ENCODE peak calls at places on chromosome 13, in five cellular contexts. One of them, this sample, is unnamed.

GRCh38 chr13:112447761-112448603 is 71.8 kb downstream of the SPACA7 start:
- DNase-seq in cardiac muscle cell: no peak
- DNase-seq in heart left ventricle: no peak
- DNase-seq in CD4-positive, alpha-beta T cell: no peak
- DNase-seq in fibroblast of mammary gland: no peak
- DNase-seq in this sample: no peak

GRCh38 chr13:74930402-74931165 is 551.4 kb downstream of the TBC1D4 start:
- DNase-seq in CD4-positive, alpha-beta T cell: no peak
- DNase-seq in heart left ventricle: no peak
- DNase-seq in cardiac muscle cell: no peak
- DNase-seq in fibroblast of mammary gland: peak
- DNase-seq in this sample: no peak

GRCh38 chr13:24097667-24098066 is 62.9 kb upstream of the SPATA13 start:
- DNase-seq in CD4-positive, alpha-beta T cell: no peak
- DNase-seq in fibroblast of mammary gland: no peak
- DNase-seq in cardiac muscle cell: no peak
- DNase-seq in heart left ventricle: no peak
- DNase-seq in this sample: no peak

GRCh38 chr13:33015791-33016323 is 366 bp upstream of the KL start:
- DNase-seq in fibroblast of mammary gland: no peak
- DNase-seq in CD4-positive, alpha-beta T cell: no peak
- DNase-seq in heart left ventricle: peak
- DNase-seq in cardiac muscle cell: no peak
- DNase-seq in this sample: no peak

GRCh38 chr13:101880581-101880980 is 428.1 kb downstream of the ITGBL1 start:
- DNase-seq in cardiac muscle cell: no peak
- DNase-seq in fibroblast of mammary gland: no peak
- DNase-seq in CD4-positive, alpha-beta T cell: no peak
- DNase-seq in heart left ventricle: no peak
- DNase-seq in this sample: no peak

GRCh38 chr13:60427285-60427684 is 30.3 kb downstream of the TDRD3 start:
- DNase-seq in CD4-positive, alpha-beta T cell: no peak
- DNase-seq in cardiac muscle cell: no peak
- DNase-seq in heart left ventricle: no peak
- DNase-seq in fibroblast of mammary gland: no peak
- DNase-seq in this sample: no peak

GRCh38 chr13:103539265-103539664 is 473.0 kb upstream of the SLC10A2 start:
- DNase-seq in fibroblast of mammary gland: no peak
- DNase-seq in heart left ventricle: peak
- DNase-seq in cardiac muscle cell: no peak
- DNase-seq in CD4-positive, alpha-beta T cell: no peak
- DNase-seq in this sample: peak

GRCh38 chr13:75847588-75847987 is 211.5 kb downstream of the LMO7 start:
- DNase-seq in CD4-positive, alpha-beta T cell: no peak
- DNase-seq in cardiac muscle cell: no peak
- DNase-seq in fibroblast of mammary gland: no peak
- DNase-seq in heart left ventricle: no peak
- DNase-seq in this sample: no peak

GRCh38 chr13:80448725-80449124 is 107.8 kb upstream of the SPRY2 start:
- DNase-seq in CD4-positive, alpha-beta T cell: no peak
- DNase-seq in heart left ventricle: no peak
- DNase-seq in cardiac muscle cell: no peak
- DNase-seq in fibroblast of mammary gland: no peak
- DNase-seq in this sample: no peak

GRCh38 chr13:102002271-102002670 is 399.6 kb downstream of the FGF14 start:
- DNase-seq in CD4-positive, alpha-beta T cell: no peak
- DNase-seq in fibroblast of mammary gland: peak
- DNase-seq in cardiac muscle cell: no peak
- DNase-seq in heart left ventricle: no peak
- DNase-seq in this sample: no peak

GRCh38 chr13:34462843-34463242 is 479.2 kb upstream of the NBEA start:
- DNase-seq in heart left ventricle: peak
- DNase-seq in CD4-positive, alpha-beta T cell: no peak
- DNase-seq in fibroblast of mammary gland: peak
- DNase-seq in cardiac muscle cell: peak
- DNase-seq in this sample: no peak

GRCh38 chr13:112469071-112469745 is 93.1 kb downstream of the SPACA7 start:
- DNase-seq in cardiac muscle cell: no peak
- DNase-seq in CD4-positive, alpha-beta T cell: no peak
- DNase-seq in fibroblast of mammary gland: no peak
- DNase-seq in heart left ventricle: no peak
- DNase-seq in this sample: no peak

GRCh38 chr13:103640617-103641016 is 574.4 kb upstream of the SLC10A2 start:
- DNase-seq in heart left ventricle: no peak
- DNase-seq in CD4-positive, alpha-beta T cell: no peak
- DNase-seq in cardiac muscle cell: no peak
- DNase-seq in fibroblast of mammary gland: no peak
- DNase-seq in this sample: no peak

GRCh38 chr13:45863716-45864590 is 12.4 kb upstream of the SIAH3 start:
- DNase-seq in fibroblast of mammary gland: no peak
- DNase-seq in CD4-positive, alpha-beta T cell: no peak
- DNase-seq in heart left ventricle: no peak
- DNase-seq in cardiac muscle cell: no peak
- DNase-seq in this sample: no peak

GRCh38 chr13:26943748-26944147 is 183.2 kb upstream of the GPR12 start:
- DNase-seq in CD4-positive, alpha-beta T cell: no peak
- DNase-seq in heart left ventricle: no peak
- DNase-seq in fibroblast of mammary gland: no peak
- DNase-seq in cardiac muscle cell: no peak
- DNase-seq in this sample: no peak

GRCh38 chr13:109998808-109999528 is 212.6 kb upstream of the IRS2 start:
- DNase-seq in CD4-positive, alpha-beta T cell: no peak
- DNase-seq in cardiac muscle cell: peak
- DNase-seq in heart left ventricle: no peak
- DNase-seq in fibroblast of mammary gland: peak
- DNase-seq in this sample: no peak

GRCh38 chr13:109336730-109337129 is 449.7 kb downstream of the IRS2 start:
- DNase-seq in fibroblast of mammary gland: peak
- DNase-seq in heart left ventricle: no peak
- DNase-seq in cardiac muscle cell: peak
- DNase-seq in CD4-positive, alpha-beta T cell: no peak
- DNase-seq in this sample: no peak

GRCh38 chr13:81917829-81918228 is 1576.9 kb upstream of the SPRY2 start:
- DNase-seq in fibroblast of mammary gland: no peak
- DNase-seq in cardiac muscle cell: no peak
- DNase-seq in CD4-positive, alpha-beta T cell: no peak
- DNase-seq in heart left ventricle: no peak
- DNase-seq in this sample: no peak

GRCh38 chr13:99374994-99375805 is 68.0 kb upstream of the GPR183 start:
- DNase-seq in fibroblast of mammary gland: no peak
- DNase-seq in CD4-positive, alpha-beta T cell: no peak
- DNase-seq in heart left ventricle: peak
- DNase-seq in cardiac muscle cell: no peak
- DNase-seq in this sample: no peak

GRCh38 chr13:30792257-30793000 is 57.1 kb downstream of the ALOX5AP start:
- DNase-seq in CD4-positive, alpha-beta T cell: no peak
- DNase-seq in heart left ventricle: peak
- DNase-seq in cardiac muscle cell: peak
- DNase-seq in fibroblast of mammary gland: peak
- DNase-seq in this sample: no peak

GRCh38 chr13:101018720-101019119 is 344.1 kb upstream of the TMTC4 start:
- DNase-seq in CD4-positive, alpha-beta T cell: no peak
- DNase-seq in fibroblast of mammary gland: peak
- DNase-seq in cardiac muscle cell: no peak
- DNase-seq in heart left ventricle: no peak
- DNase-seq in this sample: no peak

GRCh38 chr13:46373623-46374022 is 13.4 kb downstream of the RUBCNL start:
- DNase-seq in cardiac muscle cell: no peak
- DNase-seq in CD4-positive, alpha-beta T cell: no peak
- DNase-seq in heart left ventricle: no peak
- DNase-seq in fibroblast of mammary gland: no peak
- DNase-seq in this sample: no peak

GRCh38 chr13:34469212-34469983 is 472.7 kb upstream of the NBEA start:
- DNase-seq in cardiac muscle cell: peak
- DNase-seq in CD4-positive, alpha-beta T cell: no peak
- DNase-seq in fibroblast of mammary gland: no peak
- DNase-seq in heart left ventricle: no peak
- DNase-seq in this sample: no peak

GRCh38 chr13:110625771-110626321 is 10.5 kb downstream of the NAXD start:
- DNase-seq in CD4-positive, alpha-beta T cell: no peak
- DNase-seq in cardiac muscle cell: no peak
- DNase-seq in heart left ventricle: no peak
- DNase-seq in fibroblast of mammary gland: no peak
- DNase-seq in this sample: no peak

GRCh38 chr13:77034883-77035282 is 7.9 kb upstream of the FBXL3 start:
- DNase-seq in cardiac muscle cell: no peak
- DNase-seq in fibroblast of mammary gland: peak
- DNase-seq in heart left ventricle: no peak
- DNase-seq in CD4-positive, alpha-beta T cell: no peak
- DNase-seq in this sample: no peak

GRCh38 chr13:60790620-60791019 is 393.6 kb downstream of the TDRD3 start:
- DNase-seq in CD4-positive, alpha-beta T cell: no peak
- DNase-seq in fibroblast of mammary gland: no peak
- DNase-seq in cardiac muscle cell: no peak
- DNase-seq in heart left ventricle: peak
- DNase-seq in this sample: no peak

GRCh38 chr13:30438286-30438685 is 16.0 kb downstream of the UBE2L5 start:
- DNase-seq in fibroblast of mammary gland: no peak
- DNase-seq in CD4-positive, alpha-beta T cell: no peak
- DNase-seq in cardiac muscle cell: no peak
- DNase-seq in heart left ventricle: no peak
- DNase-seq in this sample: no peak

GRCh38 chr13:103140001-103140671 is 73.9 kb upstream of the SLC10A2 start:
- DNase-seq in heart left ventricle: no peak
- DNase-seq in CD4-positive, alpha-beta T cell: no peak
- DNase-seq in cardiac muscle cell: peak
- DNase-seq in fibroblast of mammary gland: peak
- DNase-seq in this sample: no peak

GRCh38 chr13:111051656-111052232 is 63.4 kb upstream of the ARHGEF7 start:
- DNase-seq in fibroblast of mammary gland: no peak
- DNase-seq in CD4-positive, alpha-beta T cell: no peak
- DNase-seq in heart left ventricle: no peak
- DNase-seq in cardiac muscle cell: no peak
- DNase-seq in this sample: no peak

GRCh38 chr13:22103046-22103445 is 432.2 kb downstream of the FGF9 start:
- DNase-seq in CD4-positive, alpha-beta T cell: no peak
- DNase-seq in cardiac muscle cell: no peak
- DNase-seq in heart left ventricle: no peak
- DNase-seq in fibroblast of mammary gland: no peak
- DNase-seq in this sample: no peak

DNA sequence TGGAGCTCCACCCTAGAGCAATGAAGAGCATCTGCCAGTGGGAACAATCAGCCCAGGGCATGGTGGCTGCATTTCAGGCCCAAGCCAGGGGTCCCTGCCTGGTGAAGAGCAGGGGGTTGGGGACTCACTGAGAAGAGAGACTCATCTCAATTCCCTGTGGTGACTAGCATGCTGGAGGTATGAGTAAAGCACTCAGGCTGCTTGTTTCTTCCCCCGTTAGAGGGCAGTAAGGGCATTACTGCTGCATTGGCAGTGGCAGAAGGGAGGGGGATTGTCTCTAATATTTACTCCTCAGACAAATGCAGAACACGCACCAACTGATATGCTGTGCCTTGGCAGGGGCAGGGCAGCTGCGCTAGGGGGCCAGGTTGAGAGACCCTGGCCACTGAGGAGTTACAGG is 329.1 kb downstream of the SLITRK5 start:
- DNase-seq in heart left ventricle: no peak
- DNase-seq in fibroblast of mammary gland: peak
- DNase-seq in cardiac muscle cell: no peak
- DNase-seq in CD4-positive, alpha-beta T cell: no peak
- DNase-seq in this sample: no peak
- TF ChIP-seq CTCF in heart left ventricle: no peak
- TF ChIP-seq CTCF in fibroblast of mammary gland: peak
- TF ChIP-seq CTCF in cardiac muscle cell: no peak
- TF ChIP-seq CTCF in CD4-positive, alpha-beta T cell: no peak
- TF ChIP-seq CTCF in this sample: no peak

GRCh38 chr13:97978661-97979450 is 25.4 kb downstream of the IPO5 start:
- DNase-seq in CD4-positive, alpha-beta T cell: no peak
- DNase-seq in heart left ventricle: no peak
- DNase-seq in fibroblast of mammary gland: peak
- DNase-seq in cardiac muscle cell: peak
- DNase-seq in this sample: no peak
- TF ChIP-seq CTCF in CD4-positive, alpha-beta T cell: no peak
- TF ChIP-seq CTCF in heart left ventricle: no peak
- TF ChIP-seq CTCF in fibroblast of mammary gland: no peak
- TF ChIP-seq CTCF in cardiac muscle cell: no peak
- TF ChIP-seq CTCF in this sample: no peak

DNA sequence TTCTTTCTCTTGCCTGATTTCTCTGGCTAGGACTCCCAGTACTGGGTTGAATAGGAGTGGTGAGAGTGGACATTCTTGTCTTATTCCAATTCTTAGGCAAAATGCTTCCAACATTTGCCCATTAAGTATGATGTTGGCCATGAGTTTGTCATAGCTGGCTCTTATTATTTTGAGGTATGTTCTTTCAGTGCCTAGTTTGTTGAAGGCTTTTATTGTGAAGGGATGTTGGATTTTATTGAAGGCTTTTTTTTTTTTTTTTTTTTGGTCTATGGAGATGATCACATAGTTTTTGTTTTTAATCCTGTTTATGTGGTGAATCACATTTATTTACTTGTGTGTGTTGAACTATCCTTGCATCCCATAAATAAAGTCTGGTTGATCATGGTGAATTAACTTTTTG is 19.8 kb downstream of the NHLRC3 start:
- DNase-seq in fibroblast of mammary gland: no peak
- DNase-seq in CD4-positive, alpha-beta T cell: no peak
- DNase-seq in heart left ventricle: no peak
- DNase-seq in cardiac muscle cell: no peak
- DNase-seq in this sample: no peak
- TF ChIP-seq CTCF in fibroblast of mammary gland: no peak
- TF ChIP-seq CTCF in CD4-positive, alpha-beta T cell: no peak
- TF ChIP-seq CTCF in heart left ventricle: no peak
- TF ChIP-seq CTCF in cardiac muscle cell: no peak
- TF ChIP-seq CTCF in this sample: no peak

GRCh38 chr13:94712812-94713555 is 639 bp upstream of the SOX21 start:
- DNase-seq in fibroblast of mammary gland: peak
- DNase-seq in cardiac muscle cell: peak
- DNase-seq in CD4-positive, alpha-beta T cell: no peak
- DNase-seq in heart left ventricle: no peak
- DNase-seq in this sample: peak

GRCh38 chr13:94713556-94714182 is 1.3 kb upstream of the SOX21 start:
- DNase-seq in heart left ventricle: no peak
- DNase-seq in fibroblast of mammary gland: no peak
- DNase-seq in CD4-positive, alpha-beta T cell: no peak
- DNase-seq in cardiac muscle cell: no peak
- DNase-seq in this sample: no peak

GRCh38 chr13:94711561-94712286 is 621 bp downstream of the SOX21 start:
- DNase-seq in heart left ventricle: no peak
- DNase-seq in CD4-positive, alpha-beta T cell: no peak
- DNase-seq in fibroblast of mammary gland: peak
- DNase-seq in cardiac muscle cell: peak
- DNase-seq in this sample: peak

GRCh38 chr13:94712287-94712811 is at the start of gene SOX21:
- DNase-seq in heart left ventricle: no peak
- DNase-seq in CD4-positive, alpha-beta T cell: no peak
- DNase-seq in cardiac muscle cell: no peak
- DNase-seq in fibroblast of mammary gland: no peak
- DNase-seq in this sample: peak

DNA sequence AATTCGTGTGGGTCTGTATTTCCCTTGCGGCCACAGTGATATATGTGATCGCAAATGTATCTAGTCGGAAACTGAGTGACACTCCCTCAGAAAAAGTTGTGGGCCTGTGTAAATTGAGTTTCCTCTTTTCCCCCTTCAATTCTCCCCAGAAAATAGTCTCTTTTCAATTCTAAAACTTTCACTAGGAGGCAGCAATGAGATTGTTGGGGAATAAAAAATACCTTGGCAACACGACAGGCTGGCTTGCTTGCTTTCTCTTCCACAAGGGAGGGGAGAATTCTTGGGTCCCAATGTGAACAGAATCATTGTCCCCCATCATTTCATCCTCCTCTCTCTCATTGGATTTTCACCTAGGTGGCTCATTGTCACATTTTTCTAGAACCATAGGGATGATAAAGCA is 3.7 kb upstream of the SOX21 start:
- DNase-seq in cardiac muscle cell: peak
- DNase-seq in heart left ventricle: no peak
- DNase-seq in fibroblast of mammary gland: no peak
- DNase-seq in CD4-positive, alpha-beta T cell: no peak
- DNase-seq in this sample: no peak
- TF ChIP-seq CTCF in cardiac muscle cell: peak
- TF ChIP-seq CTCF in heart left ventricle: no peak
- TF ChIP-seq CTCF in fibroblast of mammary gland: peak
- TF ChIP-seq CTCF in CD4-positive, alpha-beta T cell: no peak
- TF ChIP-seq CTCF in this sample: peak